ENCODE peak calls at places on chromosomes 12 and 14, in five cellular contexts. T is coronary artery, K is AG09309, W is tibial artery, V is psoas muscle. E is an unnamed sample.

GRCh38 chr12:88559772-88560171 is 20.5 kb downstream of the KITLG start:
- DNase-seq in T (no peak), K (no peak), W (no peak), V (no peak), E (peak; percentile 34)

GRCh38 chr14:36094963-36095362 is 81.6 kb downstream of the PTCSC3 start:
- DNase-seq in T (no peak), K (no peak), W (no peak), V (no peak), E (no peak)

GRCh38 chr12:60489071-60489470 is 893.2 kb downstream of the SLC16A7 start:
- DNase-seq in T (no peak), K (peak; percentile 10), W (no peak), V (no peak), E (peak; percentile 15)

GRCh38 chr12:113852695-113853490 is 113.2 kb downstream of the RBM19 start:
- DNase-seq in T (no peak), K (no peak), W (no peak), V (no peak), E (no peak)

GRCh38 chr12:34406228-34406995 is 384.1 kb downstream of the ALG10 start:
- DNase-seq in T (peak; percentile 58), K (no peak), W (peak; percentile 28), V (peak; percentile 23), E (no peak)

GRCh38 chr12:113368331-113368730 is 9.9 kb downstream of the PLBD2 start:
- DNase-seq in T (no peak), K (no peak), W (no peak), V (no peak), E (no peak)

GRCh38 chr14:76123426-76124095 is 28.2 kb upstream of the GPATCH2L start:
- DNase-seq in T (no peak), K (no peak), W (no peak), V (no peak), E (no peak)

GRCh38 chr14:37597538-37598084 is 2.2 kb downstream of the TTC6 start:
- DNase-seq in T (no peak), K (no peak), W (no peak), V (no peak), E (no peak)

GRCh38 chr14:63223596-63223995 is 19.4 kb downstream of the RHOJ start:
- DNase-seq in T (no peak), K (no peak), W (no peak), V (no peak), E (no peak)

GRCh38 chr14:36582011-36582873 is at the start of gene NKX2-8:
- DNase-seq in T (no peak), K (no peak), W (no peak), V (no peak), E (no peak)

GRCh38 chr12:62629413-62629812 is 162.8 kb downstream of the MON2 start:
- DNase-seq in T (no peak), K (no peak), W (no peak), V (no peak), E (no peak)

GRCh38 chr12:89354630-89354931 is 2.3 kb upstream of the DUSP6 start:
- DNase-seq in T (no peak), K (no peak), W (no peak), V (no peak), E (no peak)

GRCh38 chr14:66038214-66038977 is 447.8 kb upstream of the CCDC196 start:
- DNase-seq in T (no peak), K (peak; percentile 51), W (no peak), V (no peak), E (peak; percentile 87)

GRCh38 chr14:78566859-78567172 is 396.6 kb downstream of the NRXN3 start:
- DNase-seq in T (no peak), K (no peak), W (no peak), V (no peak), E (no peak)

DNA sequence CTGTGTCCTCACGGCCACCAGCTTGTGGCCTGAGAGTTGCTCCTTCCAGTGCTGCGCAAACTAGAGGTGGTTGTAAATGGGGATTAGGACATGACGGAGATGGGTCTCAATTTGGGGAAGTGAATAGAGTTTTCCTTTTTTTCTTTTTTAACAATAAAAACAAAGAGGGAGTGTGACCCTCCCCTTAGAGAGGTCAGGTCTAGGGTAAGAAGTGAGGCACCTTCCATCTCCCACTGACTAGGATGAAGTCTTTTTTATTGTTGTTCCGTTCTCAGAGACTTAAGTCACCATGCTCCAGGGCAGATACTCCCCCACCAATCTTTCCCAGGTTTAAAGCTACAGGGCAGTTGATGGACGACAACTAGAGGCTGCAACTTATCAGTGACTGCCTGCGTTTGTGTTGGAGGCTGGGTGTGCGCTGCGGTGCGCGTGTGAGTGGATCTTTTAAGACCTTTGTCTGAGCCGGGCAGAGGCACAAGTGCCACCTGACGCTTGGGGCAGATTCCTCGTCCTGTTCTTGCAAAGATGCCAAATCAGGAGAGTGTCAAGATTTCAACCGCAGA is 2.1 kb upstream of the GSC start:
- DNase-seq in T (no peak), K (no peak), W (no peak), V (no peak), E (no peak)
- H3K4me3 ChIP-seq in T (no peak overlapping the region), K (no peak overlapping the region), W (no peak overlapping the region), V (no peak overlapping the region), E (no peak overlapping the region)

DNA sequence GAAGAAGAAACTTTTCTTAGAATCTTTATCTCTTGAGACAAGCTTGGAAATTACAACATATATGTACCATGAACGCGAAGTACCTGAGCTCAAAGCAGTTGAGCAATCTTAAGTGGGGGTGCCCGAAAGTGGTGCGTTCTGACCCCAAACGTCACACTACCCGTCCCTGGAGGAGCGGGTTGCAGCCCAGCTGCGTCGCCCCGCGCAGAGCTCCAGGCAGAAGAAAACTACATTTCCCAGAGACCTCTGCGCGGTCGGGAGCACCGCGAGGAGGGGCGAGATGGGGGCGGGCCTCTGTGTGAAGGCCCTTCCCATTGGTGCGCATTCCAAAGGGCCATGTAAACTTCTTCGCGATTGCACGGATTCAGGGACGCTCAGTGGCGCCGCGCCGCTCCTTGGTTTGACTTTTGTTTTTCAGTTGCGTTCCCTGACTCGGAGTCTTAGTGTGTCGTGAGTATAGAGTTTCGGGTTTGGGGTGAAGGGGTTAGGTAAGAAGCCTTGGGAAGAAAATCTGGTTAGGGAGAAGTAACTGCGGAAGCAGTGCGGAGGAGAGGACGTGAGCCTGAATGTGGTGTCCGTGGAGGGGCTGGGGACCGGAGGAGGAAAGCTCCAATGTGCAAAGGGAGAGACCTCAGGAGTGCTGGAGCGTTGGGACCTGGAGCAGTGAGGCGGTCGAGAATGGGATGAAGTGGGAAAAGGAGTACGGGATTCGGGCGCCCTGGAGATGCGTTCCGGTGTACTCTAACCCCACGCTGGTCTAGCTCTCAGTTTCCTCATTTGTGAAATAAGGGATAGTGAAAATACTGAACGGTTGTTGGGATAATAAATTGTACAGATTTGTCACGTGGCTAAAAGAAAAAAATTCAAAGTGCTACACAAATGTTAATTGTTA is at the start of gene CCDC77:
- DNase-seq in T (peak; percentile 94), K (peak; percentile 47), W (peak; percentile 95), V (peak; percentile 94), E (peak; percentile 91)
- TF ChIP-seq CTCF in T (no peak), K (peak; percentile 19), W (peak; percentile 21), V (peak; percentile 34), E (peak; percentile 29)

DNA sequence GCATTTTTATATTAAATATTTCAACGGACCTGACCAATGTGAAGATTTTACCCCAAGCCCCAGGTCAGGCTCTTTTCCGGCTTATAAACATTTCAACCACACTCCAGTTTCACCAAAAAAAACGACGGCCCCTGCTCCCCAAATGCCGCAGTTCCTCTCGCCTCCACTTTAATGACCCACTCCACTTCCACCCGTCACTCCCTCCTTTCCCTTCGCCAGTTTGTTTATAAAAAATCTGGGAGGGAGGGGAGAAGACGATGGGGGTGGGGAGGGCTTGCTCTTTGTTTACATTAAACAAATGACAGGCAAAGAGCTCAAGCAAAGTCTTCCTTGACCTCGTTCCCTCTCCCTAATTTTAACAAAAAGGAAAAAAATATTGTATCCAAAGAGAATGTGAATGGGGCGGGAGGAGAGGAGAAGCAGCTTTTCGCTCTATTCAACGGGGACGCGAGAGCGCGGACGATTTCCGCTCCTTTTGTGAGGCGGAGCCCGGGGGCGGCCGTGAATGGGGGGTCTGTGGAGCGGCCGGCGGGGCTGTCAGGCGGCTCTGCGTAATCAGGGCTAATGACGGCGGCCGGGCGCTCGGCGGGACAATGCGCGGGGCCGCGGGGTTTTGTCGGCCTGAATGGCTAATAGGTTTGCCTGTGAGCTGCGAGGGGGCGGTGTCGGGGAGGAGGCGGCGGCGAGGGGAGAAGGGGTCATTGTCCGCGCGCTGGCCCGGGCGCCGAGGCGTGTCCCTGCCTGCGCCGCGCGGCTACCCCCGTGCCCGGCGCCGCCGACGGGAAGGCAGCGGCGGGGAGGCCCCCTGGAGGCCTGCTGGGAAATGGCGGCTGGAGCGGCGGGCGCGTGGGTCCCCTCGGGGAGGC is 5.7 kb downstream of the SIX6 start:
- DNase-seq in T (no peak), K (no peak), W (peak; percentile 60), V (peak; percentile 83), E (no peak)
- H3K4me3 ChIP-seq in T (peak overlapping the region; percentile 66), K (peak overlapping the region; percentile 29), W (peak overlapping the region; percentile 45), V (peak overlapping the region; percentile 69), E (peak overlapping the region; percentile 42)

DNA sequence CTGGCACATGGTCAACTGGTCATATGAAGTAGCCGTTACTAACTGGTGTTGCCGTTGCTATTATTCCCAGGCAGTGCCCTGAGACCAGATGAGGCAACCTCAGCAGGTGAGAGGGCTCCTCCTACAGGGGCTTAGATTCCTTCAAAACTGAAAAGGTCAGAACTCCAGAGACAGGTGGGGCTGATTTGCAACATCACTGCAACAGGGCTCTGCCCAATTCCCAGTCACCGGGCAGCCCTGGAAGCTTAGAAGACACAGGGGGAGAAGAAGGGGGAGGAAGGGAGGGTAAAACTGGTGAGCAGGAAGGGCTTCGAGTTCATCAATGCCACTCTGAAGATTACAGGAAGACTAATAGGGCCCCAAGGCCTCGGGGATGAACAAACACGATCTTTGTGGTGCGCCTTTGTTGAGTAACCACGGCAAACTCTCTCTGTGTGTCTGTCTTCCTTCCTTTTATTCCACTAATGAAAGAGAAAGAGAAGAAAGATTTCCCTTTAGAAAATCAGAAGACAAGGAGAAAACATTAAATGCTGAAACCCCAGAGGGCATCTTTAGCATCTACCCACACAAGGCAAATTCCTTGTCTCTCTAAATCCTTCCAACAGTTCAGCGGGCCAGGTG is 749.1 kb upstream of the TBX3 start:
- DNase-seq in T (no peak), K (no peak), W (no peak), V (no peak), E (no peak)
- TF ChIP-seq CTCF in T (no peak), K (no peak), W (no peak), V (no peak), E (no peak)

GRCh38 chr12:21529456-21529855 is 3.4 kb downstream of the SPX start:
- DNase-seq in T (no peak), K (no peak), W (no peak), V (no peak), E (no peak)
- H3K4me3 ChIP-seq in T (no peak overlapping the region), K (no peak overlapping the region), W (no peak overlapping the region), V (no peak overlapping the region), E (no peak overlapping the region)

GRCh38 chr12:101490286-101490920 is 15.3 kb downstream of the SPIC start:
- DNase-seq in T (no peak), K (no peak), W (no peak), V (no peak), E (no peak)
- TF ChIP-seq CTCF in T (no peak), K (no peak), W (no peak), V (peak; percentile 70), E (no peak)